ENCODE peak calls at places on chromosomes 12 and 14, in five cellular contexts. C, Y, Q, D and G are unnamed samples.
A peak's percentile ranks its signal among the peaks of the same experiment; 100 is the strongest.

GRCh38 chr12:125533434-125534029 is 468.3 kb downstream of the AACS start:
- DNase-seq in C (no peak), Y (peak; percentile 89), Q (peak; percentile 88), D (peak; percentile 33), G (peak; percentile 85)

GRCh38 chr12:126719886-126720666 is 1546.9 kb upstream of the TMEM132C start:
- DNase-seq in C (no peak), Y (no peak), Q (peak; percentile 25), D (no peak), G (no peak)

GRCh38 chr14:21647380-21647779 is 6.3 kb upstream of the OR4E2 start:
- DNase-seq in C (no peak), Y (no peak), Q (no peak), D (no peak), G (no peak)

GRCh38 chr14:59358105-59358504 is 107.1 kb downstream of the GPR135 start:
- DNase-seq in C (peak; percentile 14), Y (peak; percentile 64), Q (no peak), D (peak; percentile 73), G (no peak)

GRCh38 chr12:125852679-125853078 is 787.4 kb downstream of the AACS start:
- DNase-seq in C (no peak), Y (no peak), Q (no peak), D (no peak), G (no peak)

GRCh38 chr14:52244997-52245396 is 22.5 kb upstream of the PTGDR start:
- DNase-seq in C (no peak), Y (no peak), Q (no peak), D (no peak), G (no peak)

GRCh38 chr12:21710944-21711343 is 53.3 kb upstream of the LDHB start:
- DNase-seq in C (no peak), Y (no peak), Q (no peak), D (no peak), G (no peak)

GRCh38 chr14:75188520-75189267 is 12.3 kb upstream of the TMED10 start:
- DNase-seq in C (no peak), Y (no peak), Q (no peak), D (no peak), G (no peak)

GRCh38 chr12:105740970-105741725 is 397.6 kb downstream of the NUAK1 start:
- DNase-seq in C (peak; percentile 6), Y (no peak), Q (no peak), D (no peak), G (no peak)

GRCh38 chr12:3236345-3237153 is 159.4 kb downstream of the TSPAN9 start:
- DNase-seq in C (peak; percentile 42), Y (peak; percentile 86), Q (peak; percentile 51), D (peak; percentile 44), G (no peak)

GRCh38 chr12:57272337-57273151 is 21.6 kb upstream of the STAC3 start:
- DNase-seq in C (no peak), Y (no peak), Q (no peak), D (no peak), G (no peak)

GRCh38 chr12:89971880-89972279 is 263.2 kb upstream of the ATP2B1 start:
- DNase-seq in C (no peak), Y (no peak), Q (no peak), D (peak; percentile 74), G (no peak)

GRCh38 chr14:52895000-52895399 is 55.9 kb downstream of the FERMT2 start:
- DNase-seq in C (no peak), Y (no peak), Q (no peak), D (no peak), G (no peak)

GRCh38 chr12:103455020-103455763 is 40.6 kb downstream of the C12orf42 start:
- DNase-seq in C (no peak), Y (no peak), Q (no peak), D (no peak), G (no peak)

GRCh38 chr14:69532561-69533335 is 41.9 kb downstream of the CCDC177 start:
- DNase-seq in C (no peak), Y (no peak), Q (no peak), D (no peak), G (no peak)

GRCh38 chr12:48176417-48176751 is 7.1 kb upstream of the CCDC184 start:
- DNase-seq in C (no peak), Y (no peak), Q (no peak), D (no peak), G (no peak)

GRCh38 chr14:34711169-34711568 is 3.2 kb downstream of the CFL2 start:
- DNase-seq in C (peak; percentile 53), Y (no peak), Q (no peak), D (peak; percentile 48), G (no peak)

GRCh38 chr12:79558924-79559469 is 131.8 kb downstream of the PAWR start:
- DNase-seq in C (no peak), Y (no peak), Q (no peak), D (no peak), G (no peak)

GRCh38 chr12:132354982-132355680 is 25.7 kb upstream of the GALNT9 start:
- DNase-seq in C (no peak), Y (no peak), Q (no peak), D (no peak), G (no peak)

GRCh38 chr14:95183532-95184412 is 26.4 kb upstream of the DICER1 start:
- DNase-seq in C (no peak), Y (no peak), Q (no peak), D (no peak), G (no peak)

GRCh38 chr12:109719123-109720022 is 5.7 kb downstream of the FAM222A start:
- DNase-seq in C (no peak), Y (peak; percentile 79), Q (no peak), D (peak; percentile 49), G (peak; percentile 43)

GRCh38 chr14:71372411-71372838 is 465.2 kb downstream of the PCNX1 start:
- DNase-seq in C (no peak), Y (no peak), Q (no peak), D (peak; percentile 61), G (no peak)

GRCh38 chr12:32178341-32179010 is 71.8 kb downstream of the BICD1 start:
- DNase-seq in C (no peak), Y (no peak), Q (no peak), D (no peak), G (no peak)

GRCh38 chr14:105937253-105938054 is 411.1 kb downstream of the TMEM121 start:
- DNase-seq in C (no peak), Y (no peak), Q (no peak), D (no peak), G (no peak)

GRCh38 chr12:100753837-100754236 is 40.7 kb upstream of the ANO4 start:
- DNase-seq in C (no peak), Y (no peak), Q (no peak), D (no peak), G (no peak)

GRCh38 chr12:5733136-5733755 is 211.8 kb downstream of the ANO2 start:
- DNase-seq in C (no peak), Y (peak; percentile 20), Q (no peak), D (no peak), G (no peak)

GRCh38 chr14:98593361-98593761 is 678.6 kb downstream of the BCL11B start:
- DNase-seq in C (no peak), Y (no peak), Q (peak; percentile 12), D (no peak), G (no peak)

DNA sequence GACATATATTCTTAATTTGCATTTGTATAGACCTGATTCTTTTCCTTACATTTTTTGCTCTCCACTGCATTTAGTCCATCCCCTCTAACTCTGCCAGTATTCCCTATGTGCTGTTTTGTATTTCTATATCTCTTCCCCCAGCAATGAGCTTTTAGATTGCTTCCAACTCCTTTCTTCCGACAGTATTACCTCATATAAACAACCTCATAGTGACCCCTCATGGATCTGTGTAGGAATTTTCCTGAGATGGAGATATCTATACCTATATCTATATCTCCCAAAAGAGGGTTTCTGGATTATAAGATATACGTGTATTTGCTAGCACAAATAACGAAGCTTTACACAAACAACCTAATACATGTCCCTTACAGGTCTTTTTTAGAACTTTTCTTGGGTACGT is 161.9 kb downstream of the CRADD start:
- DNase-seq in C (no peak), Y (no peak), Q (no peak), D (no peak), G (no peak)
- TF ChIP-seq CTCF in C (no peak), Y (no peak), Q (no peak), D (no peak), G (no peak)

DNA sequence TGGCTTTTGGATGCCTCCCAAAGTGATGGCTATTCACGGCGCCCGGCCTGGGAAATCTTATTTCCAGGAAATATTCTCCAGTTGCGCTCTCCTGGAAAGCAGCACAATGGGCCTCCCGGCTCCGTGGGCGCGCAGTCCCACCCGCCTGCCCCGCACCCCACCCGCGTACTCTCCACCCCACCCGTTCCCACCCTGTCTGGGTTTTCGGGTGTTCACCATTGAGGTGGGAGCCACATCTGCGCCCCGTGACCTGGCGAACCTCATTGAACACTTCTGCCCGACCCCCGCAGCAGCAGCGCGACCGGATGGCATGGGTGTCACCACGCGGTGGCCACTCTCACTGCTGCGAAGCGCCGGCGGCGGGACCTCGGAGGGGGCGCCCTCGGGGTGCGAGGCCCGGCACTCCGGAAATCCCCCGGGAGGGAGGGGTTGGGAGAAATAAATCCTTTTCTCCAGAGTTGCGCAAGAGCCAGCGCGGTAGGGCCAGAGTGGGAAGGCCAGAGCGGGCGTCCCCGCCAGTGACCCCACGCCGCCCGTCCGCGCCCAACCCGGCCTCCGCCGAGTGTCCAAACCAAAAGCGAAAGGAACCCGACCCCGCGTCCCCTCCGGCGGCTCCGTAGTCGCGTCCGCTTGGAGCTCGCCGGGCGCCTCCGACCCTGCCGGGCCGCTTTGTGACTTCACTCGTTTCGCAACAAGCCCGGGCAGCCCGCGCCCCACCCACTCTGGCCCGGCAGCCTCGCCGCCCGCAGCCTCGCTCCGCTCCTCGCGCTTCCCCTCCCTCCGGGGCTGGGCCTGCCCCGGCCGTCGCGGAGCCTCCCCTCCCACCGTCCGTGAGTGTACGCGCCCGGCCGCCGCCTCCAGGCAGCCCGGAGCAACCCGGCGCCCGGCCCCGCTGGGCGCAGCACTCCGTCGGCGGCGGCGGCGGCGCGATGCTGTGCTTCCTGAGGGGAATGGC is at the start of gene DRAM1:
- DNase-seq in C (peak; percentile 80), Y (peak; percentile 88), Q (peak; percentile 80), D (peak; percentile 92), G (peak; percentile 81)
- TF ChIP-seq CTCF in C (no peak), Y (peak; percentile 27), Q (no peak), D (peak; percentile 20), G (no peak)

GRCh38 chr12:55955344-55955743 is 10.5 kb downstream of the PMEL start:
- DNase-seq in C (no peak), Y (no peak), Q (no peak), D (no peak), G (no peak)

GRCh38 chr12:55957106-55957859 is 8.6 kb downstream of the PMEL start:
- DNase-seq in C (no peak), Y (no peak), Q (no peak), D (no peak), G (no peak)

DNA sequence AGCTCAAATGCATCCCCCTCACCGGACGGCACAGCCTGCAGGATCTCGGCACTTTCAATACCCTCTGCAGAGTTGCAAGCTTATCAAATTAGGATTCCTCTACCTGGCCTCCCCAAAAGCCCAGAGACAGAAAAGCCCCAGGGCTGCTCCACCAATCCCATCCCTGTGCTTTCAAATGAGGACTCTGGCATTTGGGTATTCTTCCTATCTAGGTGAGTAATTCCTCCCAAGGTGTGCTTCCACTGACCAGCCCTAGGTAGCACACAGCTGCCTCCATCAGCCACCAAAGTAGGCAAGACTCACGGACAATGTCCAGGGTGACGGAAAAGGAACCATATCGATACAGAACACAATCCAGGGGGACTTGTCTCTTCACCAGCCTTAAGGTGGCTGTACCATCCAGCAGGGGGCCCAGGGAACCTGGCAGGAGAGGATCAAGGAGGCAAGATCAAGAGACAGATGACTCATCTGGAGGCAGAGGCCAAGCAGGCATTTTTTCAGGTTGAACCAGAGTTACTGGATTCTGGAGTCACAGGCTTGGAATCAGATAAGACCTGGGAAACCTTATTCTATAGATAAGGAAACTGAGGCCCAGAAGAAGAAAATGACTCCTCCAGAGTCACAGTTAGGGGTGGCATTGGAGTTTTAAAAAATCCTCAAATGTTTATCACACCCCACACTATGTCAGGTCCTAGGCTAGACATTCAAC is 9.9 kb downstream of the PMEL start:
- DNase-seq in C (no peak), Y (peak; percentile 58), Q (no peak), D (peak; percentile 81), G (peak; percentile 33)
- TF ChIP-seq CTCF in C (no peak), Y (peak; percentile 38), Q (no peak), D (peak; percentile 49), G (no peak)

GRCh38 chr14:91415794-91416743 is 1.6 kb downstream of the CCDC88C start:
- DNase-seq in C (no peak), Y (no peak), Q (no peak), D (no peak), G (no peak)
- TF ChIP-seq CTCF in C (no peak), Y (no peak), Q (no peak), D (no peak), G (no peak)